ENCODE peak calls at places on chromosomes 2 and 18, in eight cellular contexts. O is dorsolateral prefrontal cortex; X is non-pigmented ciliary epithelial cell; I is fibroblast of gingiva; W is NCI-H460; J is CD4-positive, alpha-beta memory T cell; A is NCI-H510A treated with DMSO at 0.1 percent for 48 hours; V is AG09319. L is an unnamed sample.

GRCh38 chr2:54560146-54560881 is 104.2 kb downstream of the SPTBN1 start:
- DNase-seq in O (no peak), X (no peak), I (peak), W (peak), J (peak), A (no peak), V (no peak), L (no peak)

GRCh38 chr2:37387143-37387835 is 42.9 kb downstream of the QPCT start:
- DNase-seq in O (no peak), X (no peak), I (peak), W (no peak), J (no peak), A (no peak), V (no peak), L (no peak)

GRCh38 chr18:73782405-73782804 is 365.2 kb downstream of the FBXO15 start:
- DNase-seq in O (no peak), X (no peak), I (no peak), W (no peak), J (no peak), A (no peak), V (no peak), L (no peak)

GRCh38 chr18:56836173-56836572 is 185.0 kb downstream of the WDR7 start:
- DNase-seq in O (no peak), X (no peak), I (no peak), W (no peak), J (no peak), A (no peak), V (no peak), L (no peak)

GRCh38 chr18:77102246-77103040 is 30.1 kb downstream of the MBP start:
- DNase-seq in O (no peak), X (peak), I (peak), W (no peak), J (peak), A (no peak), V (peak), L (no peak)

GRCh38 chr2:83584674-83585073 is 874.4 kb downstream of the SUCLG1 start:
- DNase-seq in O (no peak), X (peak), I (no peak), W (no peak), J (no peak), A (no peak), V (no peak), L (no peak)

GRCh38 chr2:231532189-231533035 is 2.2 kb upstream of the NMUR1 start:
- DNase-seq in O (no peak), X (no peak), I (no peak), W (no peak), J (no peak), A (no peak), V (no peak), L (no peak)

GRCh38 chr2:176395273-176395854 is 126.1 kb downstream of the MTX2 start:
- DNase-seq in O (no peak), X (no peak), I (no peak), W (peak), J (no peak), A (no peak), V (no peak), L (no peak)

GRCh38 chr18:21740474-21740723 is 193 bp upstream of the MIB1 start:
- DNase-seq in O (peak), X (peak), I (peak), W (peak), J (peak), A (peak), V (no peak), L (no peak)

GRCh38 chr2:134855709-134856108 is 17.3 kb downstream of the ACMSD start:
- DNase-seq in O (no peak), X (no peak), I (no peak), W (no peak), J (no peak), A (no peak), V (no peak), L (no peak)

GRCh38 chr2:27264753-27265535 is 2.1 kb upstream of the SLC30A3 start:
- DNase-seq in O (no peak), X (no peak), I (peak), W (peak), J (peak), A (peak), V (no peak), L (peak)

GRCh38 chr2:16727256-16727655 is 61.6 kb upstream of the CYRIA start:
- DNase-seq in O (no peak), X (no peak), I (no peak), W (no peak), J (no peak), A (no peak), V (no peak), L (no peak)

GRCh38 chr2:128692895-128693519 is 374.3 kb upstream of the HS6ST1 start:
- DNase-seq in O (no peak), X (no peak), I (no peak), W (no peak), J (no peak), A (no peak), V (no peak), L (no peak)

GRCh38 chr18:40866013-40866644 is 1088.9 kb upstream of the PIK3C3 start:
- DNase-seq in O (no peak), X (no peak), I (no peak), W (no peak), J (no peak), A (no peak), V (no peak), L (no peak)

GRCh38 chr2:1856481-1856880 is 112.2 kb upstream of the PXDN start:
- DNase-seq in O (no peak), X (no peak), I (no peak), W (no peak), J (no peak), A (peak), V (no peak), L (no peak)

GRCh38 chr2:38077431-38077769 is 1.4 kb upstream of the CYP1B1 start:
- DNase-seq in O (no peak), X (no peak), I (no peak), W (no peak), J (no peak), A (peak), V (no peak), L (no peak)

GRCh38 chr2:37110306-37111212 is 26.2 kb downstream of the GPATCH11 start:
- DNase-seq in O (no peak), X (no peak), I (no peak), W (no peak), J (no peak), A (no peak), V (no peak), L (no peak)

GRCh38 chr2:226680674-226681073 is 118.9 kb downstream of the IRS1 start:
- DNase-seq in O (no peak), X (no peak), I (no peak), W (no peak), J (no peak), A (no peak), V (no peak), L (no peak)

GRCh38 chr18:2410688-2411087 is 160.6 kb downstream of the METTL4 start:
- DNase-seq in O (no peak), X (no peak), I (no peak), W (no peak), J (no peak), A (no peak), V (no peak), L (no peak)

GRCh38 chr18:36419913-36420531 is 122.5 kb downstream of the FHOD3 start:
- DNase-seq in O (no peak), X (no peak), I (peak), W (peak), J (no peak), A (peak), V (no peak), L (no peak)

GRCh38 chr2:12620759-12621158 is 96.0 kb upstream of the TRIB2 start:
- DNase-seq in O (no peak), X (no peak), I (no peak), W (no peak), J (no peak), A (no peak), V (no peak), L (no peak)

GRCh38 chr18:6994719-6995430 is 122.7 kb downstream of the LAMA1 start:
- DNase-seq in O (no peak), X (no peak), I (peak), W (no peak), J (no peak), A (no peak), V (no peak), L (no peak)

L was measured in C1 segment of cervical spinal cord.